ENCODE peak calls at places on chromosomes 7 and 10, in eight cellular contexts. X, V, D, O, N, Z, B and Y are unnamed samples.

GRCh38 chr7:94561841-94562514 is 52.4 kb downstream of the CASD1 start:
- DNase-seq in X (no peak), V (no peak), D (no peak), O (peak), N (no peak), Z (no peak), B (no peak), Y (no peak)

GRCh38 chr10:112307631-112308502 is 24.7 kb downstream of the TECTB start:
- DNase-seq in X (peak), V (no peak), D (peak), O (peak), N (no peak), Z (peak), B (no peak), Y (no peak)

GRCh38 chr10:73494877-73495225 is 973 bp downstream of the PPP3CB start:
- DNase-seq in X (no peak), V (no peak), D (no peak), O (no peak), N (no peak), Z (no peak), B (no peak), Y (no peak)

GRCh38 chr7:5528071-5528814 is 104.6 kb upstream of the TNRC18 start:
- DNase-seq in X (peak), V (peak), D (peak), O (no peak), N (no peak), Z (peak), B (no peak), Y (peak)

GRCh38 chr10:18918545-18918944 is 130.1 kb upstream of the MALRD1 start:
- DNase-seq in X (no peak), V (no peak), D (no peak), O (peak), N (no peak), Z (no peak), B (no peak), Y (no peak)

GRCh38 chr7:150339369-150339768 is 2.1 kb downstream of the RARRES2 start:
- DNase-seq in X (no peak), V (no peak), D (no peak), O (no peak), N (no peak), Z (no peak), B (no peak), Y (no peak)

GRCh38 chr7:40551685-40552576 is 417.1 kb downstream of the SUGCT start:
- DNase-seq in X (no peak), V (no peak), D (no peak), O (peak), N (no peak), Z (no peak), B (no peak), Y (no peak)

GRCh38 chr10:43220971-43221418 is 45.9 kb downstream of the RASGEF1A start:
- DNase-seq in X (no peak), V (no peak), D (no peak), O (no peak), N (no peak), Z (no peak), B (peak), Y (no peak)

GRCh38 chr7:92634924-92635519 is 44.8 kb upstream of the FAM133B start:
- DNase-seq in X (no peak), V (no peak), D (peak), O (peak), N (no peak), Z (no peak), B (no peak), Y (no peak)

GRCh38 chr10:13891542-13892431 is 305.0 kb downstream of the PRPF18 start:
- DNase-seq in X (no peak), V (no peak), D (no peak), O (peak), N (no peak), Z (no peak), B (no peak), Y (peak)

GRCh38 chr10:125204400-125204799 is 44.0 kb upstream of the CTBP2 start:
- DNase-seq in X (no peak), V (no peak), D (no peak), O (no peak), N (no peak), Z (no peak), B (no peak), Y (no peak)

GRCh38 chr10:17056781-17057191 is 72.8 kb downstream of the CUBN start:
- DNase-seq in X (no peak), V (no peak), D (no peak), O (peak), N (no peak), Z (no peak), B (no peak), Y (no peak)

GRCh38 chr10:77036993-77037734 is 600.4 kb downstream of the KCNMA1 start:
- DNase-seq in X (peak), V (no peak), D (no peak), O (peak), N (no peak), Z (no peak), B (no peak), Y (no peak)

GRCh38 chr10:52437205-52437646 is 123.1 kb downstream of the DKK1 start:
- DNase-seq in X (no peak), V (no peak), D (no peak), O (no peak), N (no peak), Z (no peak), B (no peak), Y (no peak)

GRCh38 chr10:85864866-85865526 is 501.6 kb downstream of the GRID1 start:
- DNase-seq in X (no peak), V (no peak), D (no peak), O (no peak), N (no peak), Z (no peak), B (no peak), Y (no peak)

GRCh38 chr10:131559450-131559911 is 248.0 kb upstream of the TCERG1L start:
- DNase-seq in X (no peak), V (no peak), D (no peak), O (no peak), N (no peak), Z (no peak), B (no peak), Y (no peak)

GRCh38 chr7:20581956-20582355 is 33.5 kb upstream of the ABCB5 start:
- DNase-seq in X (no peak), V (no peak), D (no peak), O (no peak), N (no peak), Z (no peak), B (no peak), Y (no peak)

GRCh38 chr10:48317321-48317990 is 11.0 kb downstream of the MAPK8 start:
- DNase-seq in X (no peak), V (no peak), D (no peak), O (no peak), N (no peak), Z (no peak), B (no peak), Y (no peak)

GRCh38 chr10:103276251-103276936 is 544 bp upstream of the INA start:
- DNase-seq in X (no peak), V (no peak), D (no peak), O (no peak), N (no peak), Z (no peak), B (no peak), Y (no peak)

GRCh38 chr10:116169782-116170181 is 103.2 kb downstream of the GFRA1 start:
- DNase-seq in X (no peak), V (no peak), D (no peak), O (no peak), N (no peak), Z (no peak), B (no peak), Y (no peak)

GRCh38 chr7:70043139-70043538 is 444.9 kb downstream of the AUTS2 start:
- DNase-seq in X (no peak), V (no peak), D (no peak), O (no peak), N (no peak), Z (no peak), B (no peak), Y (no peak)

GRCh38 chr7:141045842-141046630 is 27.8 kb upstream of the TMEM178B start:
- DNase-seq in X (no peak), V (no peak), D (no peak), O (no peak), N (no peak), Z (no peak), B (no peak), Y (no peak)

GRCh38 chr7:41930538-41931262 is 227.8 kb upstream of the INHBA start:
- DNase-seq in X (no peak), V (no peak), D (no peak), O (peak), N (no peak), Z (no peak), B (no peak), Y (no peak)

GRCh38 chr10:22148956-22149355 is 68.9 kb downstream of the EBLN1 start:
- DNase-seq in X (no peak), V (no peak), D (no peak), O (peak), N (no peak), Z (no peak), B (no peak), Y (no peak)

GRCh38 chr7:150317748-150318444 is 5.3 kb upstream of the LRRC61 start:
- DNase-seq in X (no peak), V (no peak), D (no peak), O (no peak), N (no peak), Z (no peak), B (no peak), Y (no peak)

GRCh38 chr10:131354380-131354779 is 42.9 kb upstream of the TCERG1L start:
- DNase-seq in X (no peak), V (no peak), D (no peak), O (peak), N (no peak), Z (no peak), B (no peak), Y (peak)

GRCh38 chr10:86953747-86954680 is 3.4 kb downstream of the MMRN2 start:
- DNase-seq in X (no peak), V (peak), D (no peak), O (no peak), N (no peak), Z (no peak), B (no peak), Y (peak)

GRCh38 chr7:156903232-156903909 is 10.4 kb upstream of the LMBR1 start:
- DNase-seq in X (no peak), V (no peak), D (no peak), O (peak), N (no peak), Z (peak), B (no peak), Y (no peak)

DNA sequence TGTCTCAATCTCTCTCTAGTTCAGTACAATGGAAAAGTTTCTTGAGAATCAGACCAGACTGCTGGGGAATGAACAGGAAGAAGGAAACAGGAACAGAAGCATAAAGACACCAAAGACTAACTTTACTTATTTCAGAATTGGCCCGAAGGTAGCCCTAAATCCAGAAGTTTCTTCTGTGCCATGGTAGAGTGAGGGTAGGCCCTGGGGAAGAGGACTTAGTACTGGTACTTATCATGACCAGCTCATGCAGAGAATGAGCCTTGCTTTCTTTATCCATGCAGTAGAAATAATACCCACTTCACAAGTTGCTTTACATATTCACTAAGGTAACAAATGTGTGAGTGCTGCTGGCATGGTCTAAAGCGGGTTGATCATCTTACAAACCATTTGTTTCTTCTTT is 153.8 kb downstream of the CELF2 start:
- DNase-seq in X (no peak), V (no peak), D (no peak), O (no peak), N (no peak), Z (no peak), B (no peak), Y (no peak)
- H3K27ac ChIP-seq in X (no peak), V (no peak), D (peak), O (no peak), N (peak), Z (peak), B (peak), Y (no peak)

GRCh38 chr10:89301721-89302445 is at the start of gene IFIT2:
- DNase-seq in X (peak), V (no peak), D (peak), O (peak), N (peak), Z (peak), B (no peak), Y (no peak)
- H3K4me3 ChIP-seq in X (peak), V (peak), D (peak), O (peak), N (peak), Z (peak), B (peak), Y (peak)

GRCh38 chr10:70592746-70593512 is 9.6 kb downstream of the PRF1 start:
- DNase-seq in X (no peak), V (no peak), D (peak), O (no peak), N (no peak), Z (no peak), B (no peak), Y (no peak)
- H3K27ac ChIP-seq in X (no peak), V (no peak), D (no peak), O (no peak), N (no peak), Z (no peak), B (no peak), Y (no peak)

GRCh38 chr10:23173549-23174074 is 18.5 kb upstream of the PTF1A start:
- DNase-seq in X (no peak), V (no peak), D (no peak), O (no peak), N (no peak), Z (no peak), B (no peak), Y (no peak)
- H3K4me3 ChIP-seq in X (no peak), V (no peak), D (no peak), O (no peak), N (no peak), Z (peak), B (no peak), Y (peak)